ENCODE peak calls at places on chromosomes 5 and 9, in five cellular contexts. M, U, G, D and K are unnamed samples.
A peak's percentile ranks its signal among the peaks of the same experiment; 100 is the strongest.

GRCh38 chr5:73180561-73180960 is 7.6 kb downstream of the TMEM174 start:
- DNase-seq in D (no peak), M (no peak), U (no peak), G (no peak), K (no peak)

GRCh38 chr5:93417500-93417899 is 163.5 kb downstream of the NR2F1-AS1 start:
- DNase-seq in G (no peak), M (no peak), U (no peak), D (no peak), K (no peak)

GRCh38 chr5:177404641-177405134 is 4.2 kb upstream of the PFN3 start:
- DNase-seq in U (no peak), D (no peak), M (no peak), G (no peak), K (no peak)

GRCh38 chr5:150904479-150905311 is at the start of gene ZNF300:
- DNase-seq in U (peak; percentile 96), G (peak; percentile 96), M (peak; percentile 64), D (peak; percentile 94), K (peak; percentile 81)

GRCh38 chr5:112957970-112958773 is 18.4 kb upstream of the DCP2 start:
- DNase-seq in D (peak; percentile 99), U (peak; percentile 93), G (no peak), M (no peak), K (peak; percentile 92)

GRCh38 chr9:110984890-110985437 is 53.3 kb downstream of the LPAR1 start:
- DNase-seq in M (no peak), U (no peak), D (no peak), G (no peak), K (no peak)

GRCh38 chr5:77213601-77214000 is 3.1 kb downstream of the PDE8B start:
- DNase-seq in U (no peak), M (no peak), G (no peak), D (no peak), K (no peak)

GRCh38 chr9:133703571-133704399 is 34.4 kb downstream of the SARDH start:
- DNase-seq in M (no peak), G (peak; percentile 84), U (no peak), D (no peak), K (peak; percentile 58)

GRCh38 chr5:151491059-151491458 is 43.7 kb downstream of the SLC36A1 start:
- DNase-seq in G (no peak), M (no peak), D (no peak), U (no peak), K (no peak)

GRCh38 chr5:89703799-89704198 is 705.8 kb downstream of the CETN3 start:
- DNase-seq in G (no peak), M (no peak), D (no peak), U (no peak), K (no peak)

GRCh38 chr5:74056102-74056788 is 430.2 kb downstream of the ARHGEF28 start:
- DNase-seq in U (no peak), D (no peak), M (no peak), G (no peak), K (no peak)

GRCh38 chr5:123452401-123452800 is 29.2 kb upstream of the CEP120 start:
- DNase-seq in U (no peak), M (no peak), G (no peak), D (no peak), K (no peak)

GRCh38 chr9:20504930-20505329 is 117.4 kb downstream of the MLLT3 start:
- DNase-seq in M (no peak), U (no peak), G (no peak), D (no peak), K (no peak)

GRCh38 chr5:141729387-141730006 is 47.5 kb upstream of the ARAP3 start:
- DNase-seq in U (no peak), G (no peak), D (no peak), M (no peak), K (no peak)

GRCh38 chr5:7436521-7436920 is 40.6 kb downstream of the ADCY2 start:
- DNase-seq in G (no peak), U (no peak), M (no peak), D (no peak), K (no peak)

GRCh38 chr9:32427111-32427873 is 42.8 kb downstream of the ACO1 start:
- DNase-seq in D (peak; percentile 43), G (no peak), U (no peak), M (no peak), K (no peak)

GRCh38 chr5:16792278-16793275 is 143.5 kb downstream of the MYO10 start:
- DNase-seq in D (no peak), U (no peak), M (no peak), G (no peak), K (no peak)

GRCh38 chr9:79233542-79233941 is 338.2 kb upstream of the TLE4 start:
- DNase-seq in U (peak; percentile 67), G (no peak), D (peak; percentile 58), M (no peak), K (no peak)

GRCh38 chr5:107424461-107424860 is 246.3 kb downstream of the EFNA5 start:
- DNase-seq in G (no peak), D (peak; percentile 39), M (no peak), U (no peak), K (no peak)